ENCODE peak calls at places on chromosomes 13 and 19, in seven cellular contexts. I is activated T-helper 1 cell treated with anti-CD3 and anti-CD28 coated beads, Interleukin-2, amount 50 U/mL, for 16 hours; E is adrenal gland; A is GM03348; B is stimulated activated CD8-positive, alpha-beta memory T cell treated with anti-CD3 and anti-CD28 coated beads, Interleukin-15, amount 100 ng/mL, for 24 hours; Z is activated CD4-positive, alpha-beta T cell treated with anti-CD3 and anti-CD28 coated beads, Interleukin-2, amount 10 ng/mL, durations not matched to agents 24 days and 14 days; L is stimulated activated CD4-positive, alpha-beta T cell treated with anti-CD3 and anti-CD28 coated beads, Interleukin-15, amount 100 ng/mL, for 24 hours. U is an unnamed sample.

GRCh38 chr19:51277112-51277511 is 26.2 kb downstream of the SIGLECL1 start:
- DNase-seq in B (no peak), E (no peak), I (no peak), Z (no peak), A (no peak), L (no peak), U (no peak)

GRCh38 chr13:44347905-44348304 is 25.7 kb upstream of the SERP2 start:
- DNase-seq in E (peak; percentile 33), A (peak; percentile 47), B (no peak), L (no peak), Z (no peak), I (no peak), U (no peak)

GRCh38 chr13:76976488-76976887 is 15.4 kb upstream of the CLN5 start:
- DNase-seq in E (no peak), I (no peak), B (no peak), Z (no peak), L (no peak), A (no peak), U (no peak)

GRCh38 chr19:1521636-1522035 is 2.2 kb upstream of the PLK5 start:
- DNase-seq in Z (no peak), A (no peak), L (no peak), E (no peak), B (no peak), I (no peak), U (no peak)

GRCh38 chr13:112325142-112325808 is 50.9 kb upstream of the SPACA7 start:
- DNase-seq in I (no peak), A (no peak), E (no peak), B (no peak), Z (no peak), L (no peak), U (no peak)

GRCh38 chr19:50239916-50240585 is 36.6 kb downstream of the MYH14 start:
- DNase-seq in I (no peak), L (no peak), B (no peak), Z (no peak), A (no peak), E (no peak), U (no peak)

GRCh38 chr19:41792513-41793413 is 3.6 kb upstream of the CEACAM3 start:
- DNase-seq in E (peak; percentile 45), I (peak; percentile 44), A (peak; percentile 59), L (peak; percentile 66), Z (peak; percentile 89), B (no peak), U (no peak)

GRCh38 chr13:100633461-100633860 is 41.1 kb downstream of the TMTC4 start:
- DNase-seq in B (no peak), L (no peak), E (no peak), Z (no peak), A (peak; percentile 76), I (no peak), U (no peak)

GRCh38 chr13:52650731-52651130 is 1.9 kb upstream of the SUGT1 start:
- DNase-seq in A (no peak), L (no peak), Z (no peak), B (no peak), I (no peak), E (no peak), U (no peak)

GRCh38 chr13:96661612-96662011 is 332.7 kb downstream of the OXGR1 start:
- DNase-seq in L (no peak), A (no peak), I (no peak), Z (no peak), E (no peak), B (no peak), U (no peak)

GRCh38 chr13:62250501-62251175 is 835.0 kb upstream of the PCDH20 start:
- DNase-seq in Z (no peak), A (no peak), E (no peak), B (no peak), L (no peak), I (no peak), U (no peak)

GRCh38 chr13:31891472-31891871 is 140.1 kb upstream of the FRY start:
- DNase-seq in I (no peak), L (no peak), B (no peak), E (no peak), A (no peak), Z (no peak), U (no peak)

GRCh38 chr19:37959665-37960114 is 52.7 kb downstream of the SIPA1L3 start:
- DNase-seq in E (no peak), L (no peak), Z (no peak), I (no peak), B (no peak), A (no peak), U (no peak)

GRCh38 chr19:50461066-50461875 is 15.0 kb upstream of the EMC10 start:
- DNase-seq in Z (peak; percentile 90), I (peak; percentile 29), L (peak; percentile 74), B (peak; percentile 24), E (peak; percentile 65), A (peak; percentile 91), U (peak; percentile 66)

GRCh38 chr13:78598933-78599332 is 4.4 kb downstream of the POU4F1 start:
- DNase-seq in Z (no peak), B (no peak), E (no peak), L (no peak), A (no peak), I (no peak), U (no peak)

GRCh38 chr13:51803422-51804294 is at the start of gene DHRS12:
- DNase-seq in Z (peak; percentile 95), I (peak; percentile 72), B (peak; percentile 57), L (peak; percentile 89), E (peak; percentile 91), A (peak; percentile 96), U (peak; percentile 94)

GRCh38 chr13:47901451-47901850 is 99.6 kb downstream of the SUCLA2 start:
- DNase-seq in E (no peak), Z (no peak), A (peak; percentile 26), I (no peak), B (no peak), L (no peak), U (no peak)

GRCh38 chr13:44899967-44900366 is 89.3 kb downstream of the NUFIP1 start:
- DNase-seq in B (no peak), Z (no peak), L (no peak), I (no peak), A (no peak), E (no peak), U (no peak)

GRCh38 chr13:100842136-100842535 is 167.5 kb upstream of the TMTC4 start:
- DNase-seq in E (no peak), A (no peak), Z (no peak), B (no peak), L (no peak), I (no peak), U (no peak)

GRCh38 chr19:51927859-51928258 is 587 bp downstream of the ZNF613 start:
- DNase-seq in B (no peak), I (no peak), A (no peak), E (no peak), Z (no peak), L (no peak), U (no peak)

GRCh38 chr13:100673831-100674362 is 698 bp downstream of the TMTC4 start:
- DNase-seq in L (peak; percentile 50), I (peak; percentile 16), Z (peak; percentile 86), B (no peak), E (peak; percentile 56), A (peak; percentile 86), U (peak; percentile 75)

GRCh38 chr19:40101813-40102212 is 11.1 kb upstream of the ZNF780A start:
- DNase-seq in I (no peak), A (no peak), E (no peak), Z (no peak), B (no peak), L (no peak), U (no peak)

GRCh38 chr19:29876414-29876813 is 64.6 kb downstream of the CCNE1 start:
- DNase-seq in A (no peak), I (no peak), L (no peak), B (no peak), E (no peak), Z (no peak), U (no peak)

GRCh38 chr13:107271226-107271625 is 703.3 kb upstream of the ARGLU1 start:
- DNase-seq in B (no peak), L (no peak), I (no peak), E (no peak), A (no peak), Z (no peak), U (no peak)

GRCh38 chr13:38753878-38754277 is 67.0 kb downstream of the FREM2 start:
- DNase-seq in Z (no peak), B (no peak), A (no peak), L (no peak), I (no peak), E (no peak), U (no peak)

GRCh38 chr13:30872685-30873443 is 33.2 kb upstream of the MEDAG start:
- DNase-seq in Z (no peak), I (no peak), L (no peak), E (peak; percentile 55), A (peak; percentile 78), B (no peak), U (peak; percentile 63)

GRCh38 chr19:45152504-45153338 is 8.1 kb downstream of the NKPD1 start:
- DNase-seq in L (peak; percentile 58), I (peak; percentile 22), E (peak; percentile 75), B (no peak), Z (peak; percentile 85), A (peak; percentile 48), U (peak; percentile 50)

GRCh38 chr13:44710576-44710975 is 134.4 kb upstream of the TSC22D1 start:
- DNase-seq in B (no peak), A (peak; percentile 79), L (peak; percentile 60), E (no peak), Z (no peak), I (no peak), U (no peak)

U was measured in ovary.